ENCODE peak calls at places on chromosomes 7 and 10, in nine cellular contexts. V is fibroblast of lung; S is activated CD4-positive, CD25-positive, alpha-beta regulatory T cell treated with anti-CD3 and anti-CD28 coated beads, Interleukin-2, amount 50 U/mL, for 16 hours; A is activated T-helper 1 cell treated with anti-CD3 and anti-CD28 coated beads, Interleukin-12 subunit alpha, Interleukin-12 subunit beta, Interleukin-2, Interleukin-4 antibody, amounts not matched to agents 30 ng/mL and 10 ng/mL and 1 ng/mL, durations not matched to agents 14 hours and 24 hours and 36 hours; H is fibroblast of gingiva; P is dorsolateral prefrontal cortex; K is RWPE1; R is GM10248; M is NCI-H1105 treated with DMSO at 0.1 percent for 48 hours. Y is an unnamed sample.

GRCh38 chr10:5891009-5891408 is 966 bp downstream of the FBH1 start:
- DNase-seq in V (peak), S (no peak), A (no peak), H (no peak), P (no peak), K (no peak), R (no peak), M (no peak), Y (no peak)

GRCh38 chr10:49226594-49226993 is 38.4 kb upstream of the TMEM273 start:
- DNase-seq in V (no peak), S (no peak), A (no peak), H (no peak), P (no peak), K (no peak), R (no peak), M (no peak), Y (no peak)

GRCh38 chr10:1035201-1035600 is 9.5 kb upstream of the IDI2 start:
- DNase-seq in V (no peak), S (no peak), A (no peak), H (no peak), P (peak), K (no peak), R (no peak), M (no peak), Y (no peak)

GRCh38 chr10:60649485-60650271 is 128.6 kb upstream of the CDK1 start:
- DNase-seq in V (no peak), S (no peak), A (no peak), H (no peak), P (no peak), K (no peak), R (no peak), M (peak), Y (no peak)

GRCh38 chr10:100009283-100009792 is 409 bp downstream of the DNMBP start:
- DNase-seq in V (no peak), S (peak), A (no peak), H (peak), P (peak), K (peak), R (no peak), M (peak), Y (no peak)

GRCh38 chr10:61125560-61126250 is 181.7 kb upstream of the RHOBTB1 start:
- DNase-seq in V (no peak), S (no peak), A (no peak), H (no peak), P (no peak), K (no peak), R (no peak), M (no peak), Y (no peak)

GRCh38 chr10:84783909-84784308 is 455.5 kb downstream of the CCSER2 start:
- DNase-seq in V (no peak), S (no peak), A (no peak), H (no peak), P (no peak), K (no peak), R (no peak), M (no peak), Y (no peak)

GRCh38 chr10:63392224-63392623 is 73.6 kb downstream of the JMJD1C start:
- DNase-seq in V (no peak), S (no peak), A (no peak), H (no peak), P (no peak), K (no peak), R (no peak), M (no peak), Y (no peak)

GRCh38 chr7:157612009-157612663 is 275.3 kb downstream of the DNAJB6 start:
- DNase-seq in V (no peak), S (no peak), A (no peak), H (no peak), P (peak), K (no peak), R (no peak), M (no peak), Y (no peak)

Y was measured in GM19239.